ENCODE peak calls at places on chromosomes 3 and 15, in five cellular contexts. M is GM04504; X is GM03348; I is progenitor cell of endocrine pancreas; L is CD4-positive, alpha-beta T cell. R is an unnamed sample.

GRCh38 chr15:83163032-83163431 is 44.6 kb downstream of the HDGFL3 start:
- DNase-seq in M (no peak), X (no peak), I (no peak), L (no peak), R (no peak)

GRCh38 chr3:29140706-29141105 is 140.2 kb upstream of the RBMS3 start:
- DNase-seq in M (no peak), X (peak), I (no peak), L (no peak), R (no peak)

GRCh38 chr15:51155906-51156305 is 61.2 kb upstream of the TNFAIP8L3 start:
- DNase-seq in M (no peak), X (no peak), I (no peak), L (no peak), R (no peak)

GRCh38 chr15:67601008-67601620 is 58.6 kb downstream of the MAP2K5 start:
- DNase-seq in M (no peak), X (peak), I (no peak), L (no peak), R (no peak)

GRCh38 chr15:92393994-92394326 is 279 bp downstream of the ST8SIA2 start:
- DNase-seq in M (no peak), X (no peak), I (no peak), L (no peak), R (no peak)

GRCh38 chr3:170410428-170411029 is 8.1 kb upstream of the CLDN11 start:
- DNase-seq in M (no peak), X (peak), I (no peak), L (no peak), R (no peak)

GRCh38 chr3:19543212-19543841 is 390.7 kb downstream of the EFHB start:
- DNase-seq in M (no peak), X (no peak), I (no peak), L (no peak), R (no peak)

GRCh38 chr3:137970914-137971831 is 38.8 kb upstream of the CLDN18 start:
- DNase-seq in M (peak), X (peak), I (peak), L (peak), R (peak)

GRCh38 chr3:9316881-9317341 is 45.9 kb upstream of the THUMPD3 start:
- DNase-seq in M (no peak), X (peak), I (no peak), L (no peak), R (no peak)

GRCh38 chr3:100006570-100007271 is 107.6 kb downstream of the FILIP1L start:
- DNase-seq in M (no peak), X (peak), I (no peak), L (no peak), R (peak)

GRCh38 chr3:151315136-151315535 is 1.5 kb downstream of the GPR87 start:
- DNase-seq in M (no peak), X (peak), I (no peak), L (no peak), R (no peak)

GRCh38 chr3:48502121-48502520 is 1.9 kb downstream of the SHISA5 start:
- DNase-seq in M (no peak), X (no peak), I (no peak), L (no peak), R (no peak)

GRCh38 chr3:133401374-133402135 is 1.7 kb downstream of the BFSP2 start:
- DNase-seq in M (no peak), X (peak), I (no peak), L (no peak), R (no peak)

GRCh38 chr3:193869221-193870201 is 266.4 kb upstream of the HES1 start:
- DNase-seq in M (peak), X (no peak), I (peak), L (no peak), R (no peak)

GRCh38 chr15:31801152-31801551 is 229.2 kb upstream of the CHRNA7 start:
- DNase-seq in M (no peak), X (peak), I (no peak), L (no peak), R (no peak)

GRCh38 chr3:66407281-66408218 is 93.3 kb downstream of the LRIG1 start:
- DNase-seq in M (no peak), X (peak), I (peak), L (peak), R (peak)

GRCh38 chr3:62732183-62732904 is 142.9 kb downstream of the CADPS start:
- DNase-seq in M (no peak), X (no peak), I (no peak), L (no peak), R (no peak)

GRCh38 chr15:73633111-73633990 is at the start of gene NPTN:
- DNase-seq in M (peak), X (peak), I (peak), L (peak), R (peak)

GRCh38 chr3:157493627-157494550 is 9.3 kb downstream of the VEPH1 start:
- DNase-seq in M (peak), X (peak), I (no peak), L (no peak), R (peak)

GRCh38 chr3:126076140-126076539 is 7.8 kb downstream of the SLC41A3 start:
- DNase-seq in M (no peak), X (no peak), I (no peak), L (no peak), R (no peak)

GRCh38 chr3:152071924-152072323 is 196.8 kb upstream of the MBNL1 start:
- DNase-seq in M (no peak), X (peak), I (no peak), L (no peak), R (peak)

GRCh38 chr3:4983739-4984510 is 4.7 kb downstream of the BHLHE40 start:
- DNase-seq in M (no peak), X (peak), I (no peak), L (peak), R (no peak)

GRCh38 chr3:141257971-141258370 is 26.3 kb downstream of the PXYLP1 start:
- DNase-seq in M (no peak), X (no peak), I (no peak), L (no peak), R (no peak)

GRCh38 chr3:38038447-38038911 is 529 bp upstream of the DLEC1 start:
- DNase-seq in M (no peak), X (no peak), I (no peak), L (no peak), R (no peak)

GRCh38 chr15:63763476-63764123 is 70.1 kb downstream of the HERC1 start:
- DNase-seq in M (peak), X (peak), I (no peak), L (no peak), R (no peak)

GRCh38 chr3:8847317-8847716 is 77.9 kb upstream of the OXTR start:
- DNase-seq in M (no peak), X (no peak), I (no peak), L (no peak), R (no peak)

GRCh38 chr3:148880681-148881080 is 15.6 kb downstream of the CPA3 start:
- DNase-seq in M (no peak), X (no peak), I (no peak), L (no peak), R (no peak)

GRCh38 chr15:60740787-60741354 is 261.9 kb upstream of the ICE2 start:
- DNase-seq in M (no peak), X (peak), I (no peak), L (no peak), R (no peak)

GRCh38 chr15:26842391-26842790 is 24.5 kb upstream of the GABRA5 start:
- DNase-seq in M (no peak), X (no peak), I (no peak), L (no peak), R (no peak)

GRCh38 chr15:34620814-34621213 is 37.4 kb upstream of the GOLGA8B start:
- DNase-seq in M (no peak), X (no peak), I (no peak), L (no peak), R (no peak)